ENCODE peak calls at places on chromosomes 12 and 14, in eight cellular contexts. X, F, Y, R, V, E, C and U are unnamed samples.

GRCh38 chr12:54549774-54550451 is 512 bp downstream of the PDE1B start:
- DNase-seq in E (peak), F (no peak), X (no peak), R (no peak), V (no peak), Y (no peak), C (no peak), U (no peak)

GRCh38 chr12:104569348-104570173 is 112.8 kb downstream of the CHST11 start:
- DNase-seq in F (peak), E (no peak), V (no peak), X (no peak), C (peak), Y (peak), R (peak), U (no peak)

GRCh38 chr14:24064091-24064795 is 7.1 kb upstream of the CPNE6 start:
- DNase-seq in Y (no peak), F (no peak), C (no peak), V (no peak), E (no peak), R (no peak), X (no peak), U (peak)

GRCh38 chr14:49770212-49770817 is 2.4 kb downstream of the KLHDC2 start:
- DNase-seq in R (no peak), Y (peak), C (no peak), F (no peak), V (no peak), E (peak), X (peak), U (no peak)

GRCh38 chr12:107844312-107844921 is 69.9 kb downstream of the ASCL4 start:
- DNase-seq in Y (peak), F (no peak), X (no peak), E (peak), C (no peak), R (no peak), V (no peak), U (no peak)

GRCh38 chr12:115468087-115468510 is 784.1 kb upstream of the TBX3 start:
- DNase-seq in Y (peak), R (no peak), X (no peak), F (no peak), E (peak), V (peak), C (no peak), U (no peak)

GRCh38 chr14:50530358-50530757 is 2.0 kb downstream of the MAP4K5 start:
- DNase-seq in X (no peak), C (no peak), V (no peak), F (no peak), Y (no peak), R (no peak), E (peak), U (no peak)

GRCh38 chr12:24890048-24890447 is 58.9 kb downstream of the BCAT1 start:
- DNase-seq in C (no peak), F (no peak), V (no peak), E (no peak), R (no peak), Y (no peak), X (no peak), U (no peak)

GRCh38 chr12:1881936-1882335 is 36.5 kb downstream of the CACNA2D4 start:
- DNase-seq in F (no peak), V (no peak), E (no peak), X (no peak), Y (no peak), C (no peak), R (no peak), U (no peak)

GRCh38 chr12:110271015-110271414 is 10.0 kb upstream of the ATP2A2 start:
- DNase-seq in C (no peak), R (no peak), E (no peak), F (no peak), X (no peak), Y (no peak), V (no peak), U (no peak)

GRCh38 chr14:22213110-22213509 is 375.9 kb downstream of the DAD1 start:
- DNase-seq in X (no peak), R (no peak), E (no peak), C (no peak), V (no peak), Y (no peak), F (no peak), U (no peak)

GRCh38 chr12:114853003-114853529 is 169.1 kb upstream of the TBX3 start:
- DNase-seq in X (no peak), R (no peak), F (no peak), C (no peak), E (no peak), V (no peak), Y (no peak), U (no peak)

GRCh38 chr12:466039-466438 is 6.3 kb downstream of the B4GALNT3 start:
- DNase-seq in R (no peak), X (no peak), V (no peak), E (no peak), C (peak), Y (peak), F (no peak), U (no peak)

GRCh38 chr12:108568653-108569154 is 6.3 kb downstream of the ISCU start:
- DNase-seq in F (peak), V (no peak), R (peak), E (no peak), X (no peak), C (no peak), Y (no peak), U (no peak)

GRCh38 chr12:101563197-101563596 is 31.6 kb upstream of the MYBPC1 start:
- DNase-seq in Y (no peak), V (no peak), E (no peak), R (no peak), C (no peak), X (no peak), F (no peak), U (no peak)

GRCh38 chr12:114700392-114701103 is 16.6 kb upstream of the TBX3 start:
- DNase-seq in V (no peak), R (no peak), F (no peak), Y (no peak), C (no peak), X (no peak), E (no peak), U (no peak)

GRCh38 chr12:33560653-33561208 is 121.1 kb upstream of the SYT10 start:
- DNase-seq in F (no peak), C (no peak), V (no peak), Y (no peak), E (no peak), X (no peak), R (no peak), U (no peak)

GRCh38 chr14:57136669-57137068 is 132.0 kb downstream of the EXOC5 start:
- DNase-seq in Y (no peak), V (peak), C (no peak), F (no peak), X (no peak), R (no peak), E (no peak), U (no peak)

GRCh38 chr12:123119808-123120207 is 31.1 kb downstream of the PITPNM2 start:
- DNase-seq in V (no peak), R (peak), F (no peak), E (no peak), X (no peak), Y (no peak), C (no peak), U (no peak)

GRCh38 chr12:106915635-106916026 is 40.1 kb upstream of the TMEM263 start:
- DNase-seq in E (no peak), Y (no peak), C (no peak), R (no peak), V (no peak), X (no peak), F (no peak), U (no peak)

GRCh38 chr14:36773558-36773957 is 111.9 kb downstream of the PAX9 start:
- DNase-seq in E (peak), R (no peak), C (no peak), V (no peak), X (no peak), Y (no peak), F (no peak), U (no peak)

GRCh38 chr14:67263499-67264149 is 22.4 kb downstream of the PALS1 start:
- DNase-seq in Y (no peak), V (no peak), F (no peak), X (no peak), C (no peak), E (peak), R (no peak), U (no peak)

GRCh38 chr12:59119676-59120075 is 199.4 kb upstream of the LRIG3 start:
- DNase-seq in V (no peak), R (no peak), F (no peak), Y (no peak), E (peak), C (no peak), X (no peak), U (no peak)

GRCh38 chr12:3203713-3204112 is 126.5 kb downstream of the TSPAN9 start:
- DNase-seq in X (no peak), E (no peak), Y (no peak), C (no peak), R (no peak), V (no peak), F (no peak), U (no peak)

GRCh38 chr14:81176224-81176623 is 44.5 kb downstream of the GTF2A1 start:
- DNase-seq in Y (peak), C (peak), F (peak), R (no peak), E (no peak), V (no peak), X (no peak), U (no peak)

GRCh38 chr12:132471858-132472255 is 18.1 kb upstream of the FBRSL1 start:
- DNase-seq in F (no peak), V (peak), R (no peak), E (no peak), X (no peak), C (no peak), Y (no peak), U (no peak)

GRCh38 chr12:19186722-19187661 is 57.5 kb downstream of the PLEKHA5 start:
- DNase-seq in C (no peak), V (no peak), F (peak), E (peak), X (no peak), R (no peak), Y (no peak), U (no peak)

GRCh38 chr12:1643056-1643455 is 14.0 kb downstream of the WNT5B start:
- DNase-seq in F (no peak), E (no peak), X (no peak), C (no peak), R (no peak), V (no peak), Y (no peak), U (no peak)

GRCh38 chr12:64461634-64462414 is 9.9 kb downstream of the TBK1 start:
- DNase-seq in V (no peak), C (no peak), Y (no peak), F (no peak), X (no peak), E (peak), R (no peak), U (no peak)

GRCh38 chr12:67068773-67069450 is 200.2 kb upstream of the CAND1 start:
- DNase-seq in Y (peak), X (peak), V (peak), R (no peak), C (no peak), F (peak), E (peak), U (no peak)

GRCh38 chr12:67070307-67070600 is 198.9 kb upstream of the CAND1 start:
- DNase-seq in F (no peak), R (no peak), C (no peak), Y (no peak), E (no peak), X (no peak), V (no peak), U (no peak)

GRCh38 chr12:67068204-67068731 is 200.9 kb upstream of the CAND1 start:
- DNase-seq in V (no peak), F (peak), X (no peak), E (no peak), Y (no peak), C (no peak), R (no peak), U (no peak)

GRCh38 chr12:67069451-67070306 is 199.5 kb upstream of the CAND1 start:
- DNase-seq in R (no peak), C (no peak), V (no peak), Y (peak), X (peak), F (peak), E (peak), U (no peak)

GRCh38 chr12:67067453-67068203 is 201.5 kb upstream of the CAND1 start:
- DNase-seq in E (no peak), R (no peak), X (no peak), C (no peak), F (no peak), Y (no peak), V (no peak), U (no peak)
- H3K27ac ChIP-seq in E (no peak), R (no peak), X (no peak), C (no peak), F (no peak), Y (no peak), V (no peak), U (no peak)

GRCh38 chr12:119036878-119037493 is 55.6 kb downstream of the SRRM4 start:
- DNase-seq in V (no peak), R (no peak), X (no peak), F (peak), Y (peak), E (no peak), C (no peak), U (no peak)
- TF ChIP-seq CTCF in V (peak), R (peak), X (peak), F (peak), Y (peak), E (peak), C (peak), U (peak)

DNA sequence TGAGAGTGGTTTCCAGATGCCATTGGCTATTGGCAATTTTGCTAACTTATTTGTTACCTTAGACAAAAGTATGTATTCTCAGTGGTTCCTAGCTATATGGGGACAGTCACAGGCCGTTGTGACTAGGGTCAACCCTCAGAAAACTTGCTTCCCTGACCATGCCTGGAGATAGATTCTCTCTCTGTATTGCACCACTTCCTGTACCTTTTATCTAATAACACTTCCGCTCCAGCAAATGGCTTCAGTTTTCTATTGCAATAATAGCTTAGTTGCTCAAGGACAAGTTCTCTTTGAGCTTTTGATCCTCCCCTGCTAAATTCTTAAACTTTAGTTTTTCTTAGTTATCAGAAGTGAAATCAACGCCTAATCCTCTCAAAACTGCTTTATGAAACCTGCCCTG is 338.0 kb downstream of the RMST start:
- DNase-seq in E (no peak), V (no peak), R (no peak), F (no peak), Y (no peak), X (no peak), C (no peak), U (no peak)
- H3K27ac ChIP-seq in E (no peak), V (no peak), R (no peak), F (no peak), Y (no peak), X (no peak), C (no peak), U (no peak)

GRCh38 chr12:30482650-30483049 is 213.0 kb downstream of the IPO8 start:
- DNase-seq in E (no peak), C (no peak), F (no peak), Y (no peak), R (no peak), V (no peak), X (no peak), U (no peak)

GRCh38 chr12:30484658-30485057 is 211.0 kb downstream of the IPO8 start:
- DNase-seq in E (no peak), R (no peak), V (no peak), C (no peak), Y (no peak), F (no peak), X (no peak), U (no peak)

DNA sequence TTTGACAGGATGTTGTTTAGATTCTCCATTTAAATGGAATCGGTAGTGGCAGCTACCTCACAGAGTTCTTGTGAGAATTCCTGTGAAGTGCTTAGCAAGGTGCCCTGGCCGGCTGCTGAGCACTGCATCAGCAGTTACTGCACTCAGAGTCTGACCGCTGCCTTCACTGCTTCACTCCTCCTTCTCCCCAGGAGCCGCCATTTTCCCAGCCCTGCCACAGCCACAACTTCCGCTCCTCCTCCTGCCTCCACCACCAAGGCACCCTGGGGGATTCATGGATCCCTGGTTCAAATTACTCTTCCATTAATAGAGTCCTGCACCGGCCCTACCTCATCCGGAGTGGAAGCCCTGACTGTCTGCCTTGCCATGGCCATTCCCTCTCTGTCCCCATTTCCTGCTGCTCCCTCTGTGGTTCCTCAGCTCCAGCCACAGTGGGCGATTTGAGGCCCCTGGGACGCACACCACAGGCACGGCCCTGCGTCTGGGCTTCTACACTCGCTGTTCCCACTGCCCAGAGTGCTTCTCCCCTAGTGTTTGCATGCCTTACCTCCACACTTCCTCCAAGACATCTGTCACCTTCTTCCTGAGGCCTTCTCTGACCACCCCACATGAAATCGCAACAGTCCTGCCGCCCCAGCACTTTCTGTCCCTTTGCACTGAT is 210.3 kb downstream of the IPO8 start:
- DNase-seq in F (no peak), Y (no peak), X (no peak), E (no peak), R (no peak), C (no peak), V (no peak), U (no peak)
- TF ChIP-seq CTCF in F (no peak), Y (no peak), X (no peak), E (no peak), R (no peak), C (no peak), V (no peak), U (no peak)

GRCh38 chr12:56725723-56726102 is 614 bp upstream of the NACA start:
- DNase-seq in X (no peak), C (no peak), F (no peak), V (no peak), R (no peak), E (no peak), Y (no peak), U (no peak)

GRCh38 chr12:56723889-56724659 is 1.0 kb downstream of the NACA start:
- DNase-seq in F (peak), E (peak), Y (peak), R (no peak), C (peak), X (peak), V (peak), U (no peak)

GRCh38 chr12:56723352-56723751 is 1.7 kb downstream of the NACA start:
- DNase-seq in E (no peak), Y (no peak), C (no peak), R (no peak), F (no peak), X (no peak), V (no peak), U (no peak)

GRCh38 chr12:56724660-56724988 is 475 bp downstream of the NACA start:
- DNase-seq in E (no peak), R (no peak), F (no peak), V (no peak), C (no peak), Y (no peak), X (no peak), U (no peak)

GRCh38 chr12:56724989-56725722 is at the start of gene NACA:
- DNase-seq in C (peak), E (peak), X (peak), Y (peak), V (peak), R (peak), F (peak), U (peak)
- H3K27ac ChIP-seq in C (peak), E (peak), X (peak), Y (peak), V (peak), R (peak), F (peak), U (peak)